ENCODE peak calls at places on chromosome 7, in seven cellular contexts. E, X, V, R, I, U and J are unnamed samples.

GRCh38 chr7:34208878-34209621 is 303.7 kb downstream of the BMPER start:
- DNase-seq in X (no peak), R (no peak), E (no peak), I (no peak), V (no peak), U (no peak), J (no peak)

GRCh38 chr7:25259487-25260243 is 31.4 kb upstream of the NPVF start:
- DNase-seq in X (peak), U (peak), I (peak), E (peak), V (peak), R (no peak), J (peak)

GRCh38 chr7:122988333-122988732 is 7.2 kb downstream of the TAS2R16 start:
- DNase-seq in V (no peak), X (no peak), E (no peak), R (no peak), U (no peak), I (no peak), J (no peak)

GRCh38 chr7:21086688-21087087 is 300.0 kb upstream of the SP8 start:
- DNase-seq in R (no peak), U (no peak), E (no peak), I (no peak), X (no peak), V (no peak), J (no peak)

GRCh38 chr7:36726806-36727503 is 2.7 kb upstream of the AOAH start:
- DNase-seq in X (no peak), E (no peak), U (no peak), V (peak), R (no peak), I (no peak), J (no peak)

GRCh38 chr7:85829817-85830432 is 643.1 kb upstream of the SEMA3D start:
- DNase-seq in U (no peak), E (no peak), X (no peak), V (no peak), I (no peak), R (no peak), J (no peak)

GRCh38 chr7:130838738-130839137 is 104.7 kb upstream of the KLF14 start:
- DNase-seq in E (no peak), I (no peak), U (no peak), X (no peak), R (peak), V (peak), J (no peak)

GRCh38 chr7:55552320-55553086 is 19.8 kb downstream of the VOPP1 start:
- DNase-seq in V (no peak), R (no peak), E (no peak), U (no peak), X (no peak), I (no peak), J (no peak)

GRCh38 chr7:93176961-93177580 is 28.9 kb upstream of the SAMD9L start:
- DNase-seq in V (no peak), U (no peak), I (no peak), X (no peak), E (no peak), R (no peak), J (no peak)

GRCh38 chr7:54394877-54395276 is 147.3 kb upstream of the VSTM2A start:
- DNase-seq in X (no peak), U (no peak), R (no peak), V (no peak), E (no peak), I (no peak), J (no peak)

GRCh38 chr7:46512901-46513431 is 591.9 kb upstream of the IGFBP3 start:
- DNase-seq in V (no peak), U (peak), I (no peak), E (no peak), X (no peak), R (no peak), J (no peak)

GRCh38 chr7:153696242-153696641 is 356.0 kb upstream of the DPP6 start:
- DNase-seq in E (no peak), X (no peak), U (no peak), V (no peak), R (no peak), I (no peak), J (no peak)

GRCh38 chr7:33750177-33750576 is 155.2 kb upstream of the BMPER start:
- DNase-seq in U (no peak), X (no peak), E (no peak), V (no peak), I (no peak), R (peak), J (no peak)

GRCh38 chr7:150403376-150404171 is 24.4 kb downstream of the ZNF775 start:
- DNase-seq in U (no peak), E (no peak), V (no peak), X (no peak), R (no peak), I (no peak), J (no peak)

GRCh38 chr7:5212633-5213285 is 22.7 kb downstream of the WIPI2 start:
- DNase-seq in U (no peak), X (no peak), I (no peak), V (no peak), R (no peak), E (no peak), J (no peak)

GRCh38 chr7:141014091-141014490 is 661 bp downstream of the MRPS33 start:
- DNase-seq in I (no peak), R (no peak), E (no peak), U (no peak), X (no peak), V (no peak), J (no peak)